ENCODE peak calls at places on chromosomes 11 and 22, in seven cellular contexts. One of them, this sample, is unnamed.

GRCh38 chr22:21948390-21948789 is 4.3 kb downstream of the PPM1F start:
- DNase-seq in H9: no peak
- DNase-seq in uterus: no peak
- DNase-seq in body of pancreas: no peak
- DNase-seq in foreskin fibroblast: peak; percentile 8
- DNase-seq in CD14-positive monocyte: no peak
- DNase-seq in cardiac fibroblast: no peak
- DNase-seq in this sample: no peak

GRCh38 chr11:126163074-126163700 is 48.3 kb downstream of the RPUSD4 start:
- DNase-seq in foreskin fibroblast: peak; percentile 94
- DNase-seq in body of pancreas: no peak
- DNase-seq in uterus: peak; percentile 86
- DNase-seq in H9: no peak
- DNase-seq in CD14-positive monocyte: no peak
- DNase-seq in cardiac fibroblast: peak; percentile 74
- DNase-seq in this sample: no peak

GRCh38 chr11:132559371-132560036 is 972.8 kb downstream of the OPCML start:
- DNase-seq in H9: no peak
- DNase-seq in body of pancreas: no peak
- DNase-seq in foreskin fibroblast: peak; percentile 28
- DNase-seq in cardiac fibroblast: no peak
- DNase-seq in CD14-positive monocyte: no peak
- DNase-seq in uterus: no peak
- DNase-seq in this sample: no peak

GRCh38 chr11:103920933-103921332 is 115.5 kb upstream of the DDI1 start:
- DNase-seq in CD14-positive monocyte: no peak
- DNase-seq in H9: no peak
- DNase-seq in cardiac fibroblast: no peak
- DNase-seq in foreskin fibroblast: no peak
- DNase-seq in uterus: no peak
- DNase-seq in body of pancreas: no peak
- DNase-seq in this sample: no peak

GRCh38 chr22:46604306-46604690 is 15.9 kb upstream of the GRAMD4 start:
- DNase-seq in CD14-positive monocyte: peak; percentile 83
- DNase-seq in uterus: no peak
- DNase-seq in body of pancreas: no peak
- DNase-seq in foreskin fibroblast: peak; percentile 23
- DNase-seq in cardiac fibroblast: no peak
- DNase-seq in H9: no peak
- DNase-seq in this sample: no peak

GRCh38 chr11:64742087-64742939 is 1.6 kb downstream of the RASGRP2 start:
- DNase-seq in cardiac fibroblast: no peak
- DNase-seq in foreskin fibroblast: peak; percentile 47
- DNase-seq in CD14-positive monocyte: no peak
- DNase-seq in uterus: peak; percentile 32
- DNase-seq in body of pancreas: no peak
- DNase-seq in H9: peak; percentile 56
- DNase-seq in this sample: no peak

GRCh38 chr22:31826443-31826842 is 72.6 kb downstream of the DEPDC5 start:
- DNase-seq in foreskin fibroblast: no peak
- DNase-seq in CD14-positive monocyte: no peak
- DNase-seq in uterus: no peak
- DNase-seq in body of pancreas: no peak
- DNase-seq in H9: no peak
- DNase-seq in cardiac fibroblast: no peak
- DNase-seq in this sample: no peak

GRCh38 chr22:47045691-47046410 is 283.4 kb downstream of the TBC1D22A start:
- DNase-seq in cardiac fibroblast: no peak
- DNase-seq in body of pancreas: peak; percentile 5
- DNase-seq in foreskin fibroblast: no peak
- DNase-seq in CD14-positive monocyte: peak; percentile 28
- DNase-seq in H9: no peak
- DNase-seq in uterus: no peak
- DNase-seq in this sample: no peak

GRCh38 chr11:47917643-47918369 is 62.6 kb upstream of the PTPRJ start:
- DNase-seq in cardiac fibroblast: peak; percentile 100
- DNase-seq in uterus: peak; percentile 77
- DNase-seq in CD14-positive monocyte: peak; percentile 75
- DNase-seq in body of pancreas: peak; percentile 93
- DNase-seq in foreskin fibroblast: peak; percentile 67
- DNase-seq in H9: peak; percentile 81
- DNase-seq in this sample: no peak

GRCh38 chr11:74726547-74727182 is 4.6 kb downstream of the CHRDL2 start:
- DNase-seq in uterus: peak; percentile 82
- DNase-seq in H9: peak; percentile 82
- DNase-seq in CD14-positive monocyte: no peak
- DNase-seq in cardiac fibroblast: peak; percentile 84
- DNase-seq in foreskin fibroblast: peak; percentile 88
- DNase-seq in body of pancreas: peak; percentile 88
- DNase-seq in this sample: no peak

GRCh38 chr11:58592760-58593472 is 14.1 kb downstream of the ZFP91 start:
- DNase-seq in cardiac fibroblast: no peak
- DNase-seq in uterus: no peak
- DNase-seq in foreskin fibroblast: no peak
- DNase-seq in H9: no peak
- DNase-seq in CD14-positive monocyte: no peak
- DNase-seq in body of pancreas: peak; percentile 59
- DNase-seq in this sample: no peak

GRCh38 chr22:49159711-49160110 is 668.0 kb downstream of the BRD1 start:
- DNase-seq in uterus: no peak
- DNase-seq in foreskin fibroblast: no peak
- DNase-seq in H9: no peak
- DNase-seq in cardiac fibroblast: no peak
- DNase-seq in body of pancreas: no peak
- DNase-seq in CD14-positive monocyte: no peak
- DNase-seq in this sample: no peak

GRCh38 chr11:47616726-47617416 is 22.7 kb upstream of the C1QTNF4 start:
- DNase-seq in H9: peak; percentile 45
- DNase-seq in body of pancreas: peak; percentile 27
- DNase-seq in CD14-positive monocyte: no peak
- DNase-seq in uterus: peak; percentile 59
- DNase-seq in cardiac fibroblast: peak; percentile 89
- DNase-seq in foreskin fibroblast: peak; percentile 88
- DNase-seq in this sample: no peak

GRCh38 chr11:45924036-45924915 is 1.8 kb downstream of the LARGE2 start:
- DNase-seq in cardiac fibroblast: no peak
- DNase-seq in foreskin fibroblast: no peak
- DNase-seq in uterus: no peak
- DNase-seq in H9: peak; percentile 20
- DNase-seq in CD14-positive monocyte: peak; percentile 17
- DNase-seq in body of pancreas: peak; percentile 22
- DNase-seq in this sample: no peak

GRCh38 chr11:105202844-105203548 is 63.4 kb upstream of the CARD18 start:
- DNase-seq in uterus: no peak
- DNase-seq in foreskin fibroblast: peak; percentile 6
- DNase-seq in body of pancreas: peak; percentile 28
- DNase-seq in CD14-positive monocyte: no peak
- DNase-seq in H9: no peak
- DNase-seq in cardiac fibroblast: no peak
- DNase-seq in this sample: no peak

GRCh38 chr11:65448418-65449196 is 26.0 kb downstream of the NEAT1 start:
- DNase-seq in body of pancreas: peak; percentile 49
- DNase-seq in CD14-positive monocyte: peak; percentile 67
- DNase-seq in cardiac fibroblast: peak; percentile 89
- DNase-seq in H9: peak; percentile 66
- DNase-seq in uterus: peak; percentile 23
- DNase-seq in foreskin fibroblast: peak; percentile 66
- DNase-seq in this sample: peak; percentile 81

DNA sequence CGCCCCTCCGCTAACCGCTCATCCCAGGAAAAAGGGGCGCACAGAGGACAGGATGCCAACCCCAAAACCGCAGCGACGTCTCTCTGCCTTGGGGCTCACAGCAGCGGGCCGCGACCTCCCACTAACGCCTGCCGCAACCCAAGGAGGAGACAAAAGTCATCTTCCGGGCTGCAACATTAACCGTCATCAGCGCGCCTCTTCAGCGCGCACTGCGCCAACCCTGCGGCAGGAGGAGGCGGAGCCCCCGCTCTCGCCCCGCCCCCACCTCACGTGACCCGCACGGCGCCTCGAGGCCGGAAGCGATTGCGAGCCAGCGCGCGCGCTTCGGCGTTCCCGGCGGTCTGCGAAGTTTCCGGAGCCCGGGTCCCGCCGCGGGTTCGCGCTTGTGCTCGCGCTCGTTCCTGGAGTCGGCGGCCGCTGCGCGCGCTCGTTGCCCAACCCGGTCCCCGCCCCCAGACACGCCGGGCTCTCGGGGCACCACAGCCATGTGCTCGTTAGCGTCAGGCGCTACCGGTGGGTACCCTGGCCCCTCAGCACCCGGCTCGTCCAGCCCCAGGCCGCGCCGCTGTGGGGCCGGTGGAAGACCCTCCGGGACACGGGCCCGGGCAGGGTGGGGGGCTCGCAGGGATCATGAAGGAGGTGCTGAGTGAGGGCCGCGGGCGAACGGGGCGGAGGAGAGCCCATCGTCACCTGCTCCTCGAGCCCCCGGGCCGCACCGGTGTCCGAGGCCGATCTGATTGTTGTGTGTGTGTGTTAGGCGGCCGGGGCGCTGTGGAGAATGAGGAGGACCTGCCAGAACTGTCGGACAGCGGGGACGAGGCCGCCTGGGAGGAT is at the start of gene PRMT3:
- DNase-seq in CD14-positive monocyte: peak; percentile 95
- DNase-seq in cardiac fibroblast: peak; percentile 98
- DNase-seq in H9: peak; percentile 96
- DNase-seq in uterus: peak; percentile 97
- DNase-seq in foreskin fibroblast: peak; percentile 99
- DNase-seq in body of pancreas: peak; percentile 95
- DNase-seq in this sample: peak; percentile 96
- TF ChIP-seq CTCF in CD14-positive monocyte: peak; percentile 99
- TF ChIP-seq CTCF in cardiac fibroblast: no peak
- TF ChIP-seq CTCF in H9: peak; percentile 98
- TF ChIP-seq CTCF in uterus: peak; percentile 95
- TF ChIP-seq CTCF in foreskin fibroblast: no peak
- TF ChIP-seq CTCF in body of pancreas: peak; percentile 96
- TF ChIP-seq CTCF in this sample: peak; percentile 99

GRCh38 chr11:11895672-11896071 is 53.9 kb downstream of the USP47 start:
- DNase-seq in body of pancreas: no peak
- DNase-seq in foreskin fibroblast: peak; percentile 26
- DNase-seq in CD14-positive monocyte: no peak
- DNase-seq in H9: no peak
- DNase-seq in cardiac fibroblast: peak; percentile 26
- DNase-seq in uterus: no peak
- DNase-seq in this sample: no peak
- TF ChIP-seq CTCF in body of pancreas: peak; percentile 40
- TF ChIP-seq CTCF in foreskin fibroblast: peak; percentile 28
- TF ChIP-seq CTCF in CD14-positive monocyte: no peak
- TF ChIP-seq CTCF in H9: no peak
- TF ChIP-seq CTCF in cardiac fibroblast: no peak
- TF ChIP-seq CTCF in uterus: no peak
- TF ChIP-seq CTCF in this sample: peak; percentile 65

DNA sequence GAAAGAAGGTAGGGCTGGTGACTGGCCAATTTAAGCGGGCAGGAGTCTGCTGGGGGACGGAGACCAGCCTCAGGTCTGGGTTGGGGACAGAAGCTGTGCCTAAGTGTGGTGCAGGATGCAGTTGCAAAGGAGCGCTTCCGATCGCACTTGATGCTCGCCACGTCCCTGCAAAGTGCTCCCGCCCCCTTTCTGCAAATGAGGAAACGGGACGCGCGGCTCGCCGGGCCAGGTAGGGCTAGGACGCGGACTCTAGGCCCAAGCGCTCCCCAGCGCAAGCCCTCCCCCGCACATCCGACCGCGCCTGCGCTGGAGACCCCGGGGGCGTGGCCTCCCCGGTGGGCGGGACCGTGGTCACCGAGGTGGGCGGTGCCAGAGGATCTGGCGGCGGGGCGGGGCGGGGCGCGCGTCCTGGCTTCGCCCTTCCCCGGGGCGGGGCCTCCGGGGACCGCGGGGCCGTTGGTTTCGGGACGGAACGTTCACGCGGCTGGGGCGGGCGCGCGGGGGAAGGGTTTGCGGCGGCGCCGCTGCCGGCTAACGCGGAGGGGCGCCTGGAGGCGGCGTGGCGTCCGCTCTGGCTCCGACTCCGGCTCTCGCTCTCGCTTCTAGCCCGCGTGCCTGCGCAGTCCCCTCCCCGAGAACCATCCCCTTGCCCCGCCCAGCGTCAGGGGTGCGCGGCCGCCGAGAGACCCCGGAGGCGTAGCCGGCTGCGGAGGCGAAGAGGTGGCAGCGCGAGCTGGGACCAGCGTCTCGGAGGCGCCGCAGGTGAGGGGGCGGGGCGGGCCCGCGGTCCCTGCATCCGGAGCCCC is at the start of gene FAM118A:
- DNase-seq in uterus: peak; percentile 95
- DNase-seq in cardiac fibroblast: peak; percentile 96
- DNase-seq in H9: peak; percentile 97
- DNase-seq in CD14-positive monocyte: peak; percentile 92
- DNase-seq in foreskin fibroblast: peak; percentile 97
- DNase-seq in body of pancreas: peak; percentile 93
- DNase-seq in this sample: peak; percentile 97
- TF ChIP-seq CTCF in uterus: peak; percentile 10
- TF ChIP-seq CTCF in cardiac fibroblast: no peak
- TF ChIP-seq CTCF in H9: no peak
- TF ChIP-seq CTCF in CD14-positive monocyte: no peak
- TF ChIP-seq CTCF in foreskin fibroblast: no peak
- TF ChIP-seq CTCF in body of pancreas: no peak
- TF ChIP-seq CTCF in this sample: peak; percentile 6

GRCh38 chr11:68778205-68778604 is 26.9 kb upstream of the TESMIN start:
- DNase-seq in uterus: no peak
- DNase-seq in cardiac fibroblast: no peak
- DNase-seq in body of pancreas: no peak
- DNase-seq in H9: no peak
- DNase-seq in foreskin fibroblast: no peak
- DNase-seq in CD14-positive monocyte: no peak
- DNase-seq in this sample: no peak

GRCh38 chr11:68774188-68774585 is 22.9 kb upstream of the TESMIN start:
- DNase-seq in cardiac fibroblast: no peak
- DNase-seq in foreskin fibroblast: no peak
- DNase-seq in body of pancreas: no peak
- DNase-seq in uterus: no peak
- DNase-seq in CD14-positive monocyte: no peak
- DNase-seq in H9: no peak
- DNase-seq in this sample: no peak

GRCh38 chr11:68776442-68777235 is 25.3 kb upstream of the TESMIN start:
- DNase-seq in body of pancreas: no peak
- DNase-seq in uterus: no peak
- DNase-seq in H9: no peak
- DNase-seq in cardiac fibroblast: no peak
- DNase-seq in CD14-positive monocyte: no peak
- DNase-seq in foreskin fibroblast: no peak
- DNase-seq in this sample: no peak

GRCh38 chr11:68773521-68774187 is 22.3 kb upstream of the TESMIN start:
- DNase-seq in cardiac fibroblast: peak; percentile 10
- DNase-seq in body of pancreas: no peak
- DNase-seq in uterus: no peak
- DNase-seq in CD14-positive monocyte: no peak
- DNase-seq in H9: no peak
- DNase-seq in foreskin fibroblast: no peak
- DNase-seq in this sample: no peak

DNA sequence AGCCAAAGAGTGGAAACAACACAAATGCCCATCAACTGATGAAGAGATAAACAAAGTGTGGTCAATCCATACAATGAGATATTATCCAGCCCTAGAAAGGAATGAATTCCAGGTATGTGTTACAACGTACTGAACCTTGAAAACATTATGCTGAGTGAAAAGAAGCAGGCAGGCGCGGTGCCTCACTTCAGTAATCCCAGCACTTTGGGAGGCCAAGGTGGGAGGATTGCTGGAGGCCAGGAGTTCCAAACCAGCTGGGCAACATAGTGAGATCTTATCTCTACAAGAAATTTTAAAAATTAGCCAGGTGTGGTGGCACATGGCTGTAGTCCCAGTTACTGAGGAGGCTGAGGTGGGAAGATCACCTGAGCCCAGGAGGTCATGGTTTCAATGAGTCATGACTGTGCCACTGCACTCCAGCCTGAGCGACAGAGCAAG is 24.6 kb upstream of the TESMIN start:
- DNase-seq in H9: no peak
- DNase-seq in uterus: no peak
- DNase-seq in body of pancreas: no peak
- DNase-seq in cardiac fibroblast: no peak
- DNase-seq in foreskin fibroblast: no peak
- DNase-seq in CD14-positive monocyte: no peak
- DNase-seq in this sample: no peak
- TF ChIP-seq CTCF in H9: no peak
- TF ChIP-seq CTCF in uterus: no peak
- TF ChIP-seq CTCF in body of pancreas: no peak
- TF ChIP-seq CTCF in cardiac fibroblast: no peak
- TF ChIP-seq CTCF in foreskin fibroblast: no peak
- TF ChIP-seq CTCF in CD14-positive monocyte: no peak
- TF ChIP-seq CTCF in this sample: no peak

This sample was measured in chondrocyte.